ENCODE peak calls at places on chromosomes 3 and 15, in five cellular contexts. R, D, N, P and Y are unnamed samples.

GRCh38 chr15:96171842-96172241 is 158.7 kb upstream of the NR2F2 start:
- DNase-seq in P (no peak), R (peak), D (peak), N (no peak), Y (no peak)

GRCh38 chr3:80696280-80696679 is 928.5 kb upstream of the ROBO1 start:
- DNase-seq in P (no peak), R (no peak), D (no peak), N (peak), Y (no peak)

GRCh38 chr3:11247362-11247761 is 24.8 kb upstream of the ATG7 start:
- DNase-seq in D (no peak), R (no peak), N (no peak), P (no peak), Y (no peak)

GRCh38 chr3:110814170-110815007 is 257.2 kb upstream of the NECTIN3 start:
- DNase-seq in P (no peak), N (no peak), D (no peak), R (peak), Y (no peak)

GRCh38 chr3:175269394-175269793 is 410.3 kb downstream of the NAALADL2 start:
- DNase-seq in P (no peak), D (no peak), N (no peak), R (no peak), Y (no peak)

GRCh38 chr3:113205481-113205880 is 5.9 kb upstream of the BOC start:
- DNase-seq in R (no peak), N (no peak), D (no peak), P (no peak), Y (no peak)

GRCh38 chr15:95875141-95875643 is 455.3 kb upstream of the NR2F2 start:
- DNase-seq in N (peak), R (peak), P (no peak), D (no peak), Y (peak)

GRCh38 chr3:13235079-13235478 is 161.8 kb upstream of the IQSEC1 start:
- DNase-seq in P (no peak), R (no peak), D (no peak), N (no peak), Y (no peak)

GRCh38 chr15:56040081-56041035 is 46.9 kb upstream of the NEDD4 start:
- DNase-seq in R (peak), D (peak), P (no peak), N (peak), Y (peak)

GRCh38 chr3:137792633-137793271 is 28.6 kb downstream of the SOX14 start:
- DNase-seq in D (no peak), N (peak), P (no peak), R (no peak), Y (no peak)

GRCh38 chr15:39075756-39076341 is 505.0 kb upstream of the THBS1 start:
- DNase-seq in P (no peak), R (peak), D (no peak), N (no peak), Y (no peak)